ENCODE peak calls at places on chromosome 12, in ten cellular contexts. S is stimulated activated CD8-positive, alpha-beta memory T cell treated with anti-CD3 and anti-CD28 coated beads, Interleukin-4, amount 100 ng/mL, for 1 hour; M is NCI-H526; G is tibial nerve; E is cardiac septum; V is HuH-7.5; A is NCI-H1417; P is MG63; W is HS-5; C is stomach. U is an unnamed sample.

GRCh38 chr12:50057000-50057841 is at the start of gene ASIC1:
- DNase-seq in S (no peak), M (peak; percentile 87), G (peak; percentile 43), E (no peak), V (peak; percentile 89), A (peak; percentile 78), P (peak; percentile 74), W (no peak), C (peak; percentile 65), U (peak; percentile 75)

GRCh38 chr12:60263146-60263545 is 667.3 kb downstream of the SLC16A7 start:
- DNase-seq in S (no peak), M (no peak), G (no peak), E (no peak), V (no peak), A (no peak), P (no peak), W (no peak), C (no peak), U (no peak)

GRCh38 chr12:100295764-100296555 is 29.0 kb downstream of the SCYL2 start:
- DNase-seq in S (no peak), M (no peak), G (no peak), E (no peak), V (no peak), A (no peak), P (no peak), W (peak; percentile 3), C (no peak), U (no peak)

GRCh38 chr12:81465881-81466280 is 293.3 kb downstream of the PPFIA2 start:
- DNase-seq in S (no peak), M (no peak), G (no peak), E (no peak), V (no peak), A (no peak), P (no peak), W (no peak), C (no peak), U (no peak)

GRCh38 chr12:68888243-68888642 is 44.7 kb downstream of the CPM start:
- DNase-seq in S (no peak), M (no peak), G (no peak), E (no peak), V (no peak), A (no peak), P (no peak), W (no peak), C (no peak), U (no peak)

GRCh38 chr12:51192284-51192671 is 19.3 kb upstream of the TFCP2 start:
- DNase-seq in S (no peak), M (no peak), G (no peak), E (no peak), V (no peak), A (no peak), P (no peak), W (no peak), C (no peak), U (no peak)

GRCh38 chr12:62660763-62661162 is 194.1 kb downstream of the MON2 start:
- DNase-seq in S (no peak), M (no peak), G (no peak), E (no peak), V (no peak), A (no peak), P (no peak), W (peak; percentile 75), C (no peak), U (peak; percentile 12)

GRCh38 chr12:92467886-92468285 is 234.9 kb upstream of the PLEKHG7 start:
- DNase-seq in S (no peak), M (no peak), G (no peak), E (no peak), V (no peak), A (no peak), P (no peak), W (no peak), C (no peak), U (peak; percentile 4)

GRCh38 chr12:43832506-43833168 is 3.2 kb upstream of the TMEM117 start:
- DNase-seq in S (no peak), M (no peak), G (no peak), E (no peak), V (no peak), A (no peak), P (no peak), W (no peak), C (no peak), U (no peak)

GRCh38 chr12:34398366-34398705 is 376.0 kb downstream of the ALG10 start:
- DNase-seq in S (no peak), M (no peak), G (peak; percentile 1), E (no peak), V (no peak), A (no peak), P (no peak), W (no peak), C (peak; percentile 16), U (no peak)

GRCh38 chr12:5166976-5167375 is 123.3 kb downstream of the KCNA5 start:
- DNase-seq in S (no peak), M (no peak), G (no peak), E (no peak), V (no peak), A (no peak), P (peak; percentile 31), W (peak; percentile 95), C (no peak), U (peak; percentile 51)

GRCh38 chr12:25501565-25501964 is 51.5 kb downstream of the LMNTD1 start:
- DNase-seq in S (no peak), M (no peak), G (no peak), E (no peak), V (no peak), A (no peak), P (peak; percentile 10), W (no peak), C (no peak), U (no peak)

GRCh38 chr12:8077207-8077606 is 4.9 kb upstream of the NECAP1 start:
- DNase-seq in S (no peak), M (no peak), G (no peak), E (no peak), V (no peak), A (peak; percentile 45), P (peak; percentile 47), W (peak; percentile 56), C (no peak), U (no peak)

GRCh38 chr12:98587084-98587483 is 6.4 kb upstream of the SLC25A3 start:
- DNase-seq in S (no peak), M (peak; percentile 66), G (no peak), E (no peak), V (no peak), A (no peak), P (no peak), W (no peak), C (no peak), U (no peak)

GRCh38 chr12:14825256-14825655 is 11.3 kb upstream of the SMCO3 start:
- DNase-seq in S (no peak), M (no peak), G (no peak), E (no peak), V (no peak), A (no peak), P (no peak), W (no peak), C (no peak), U (no peak)

GRCh38 chr12:75868501-75868900 is 163.1 kb downstream of the PHLDA1 start:
- DNase-seq in S (no peak), M (no peak), G (no peak), E (peak; percentile 78), V (no peak), A (no peak), P (peak; percentile 64), W (no peak), C (no peak), U (no peak)

GRCh38 chr12:87382959-87383591 is 646.1 kb downstream of the C12orf50 start:
- DNase-seq in S (no peak), M (no peak), G (no peak), E (no peak), V (no peak), A (peak; percentile 20), P (no peak), W (no peak), C (no peak), U (no peak)

GRCh38 chr12:24118675-24119074 is 169.2 kb upstream of the SOX5 start:
- DNase-seq in S (no peak), M (no peak), G (no peak), E (no peak), V (no peak), A (no peak), P (no peak), W (no peak), C (no peak), U (no peak)

GRCh38 chr12:13390381-13390856 is 193.9 kb downstream of the EMP1 start:
- DNase-seq in S (no peak), M (peak; percentile 42), G (peak; percentile 32), E (peak; percentile 90), V (no peak), A (peak; percentile 85), P (peak; percentile 98), W (peak; percentile 26), C (peak; percentile 98), U (peak; percentile 64)

GRCh38 chr12:53674977-53675700 is 744 bp downstream of the ATP5MC2 start:
- DNase-seq in S (no peak), M (no peak), G (no peak), E (no peak), V (no peak), A (no peak), P (no peak), W (no peak), C (no peak), U (no peak)

GRCh38 chr12:6345319-6346071 is 3.6 kb upstream of the TNFRSF1A start:
- DNase-seq in S (no peak), M (no peak), G (no peak), E (peak; percentile 90), V (no peak), A (no peak), P (peak; percentile 87), W (peak; percentile 87), C (peak; percentile 57), U (no peak)

GRCh38 chr12:59823535-59823934 is 227.7 kb downstream of the SLC16A7 start:
- DNase-seq in S (no peak), M (no peak), G (no peak), E (no peak), V (no peak), A (no peak), P (no peak), W (no peak), C (no peak), U (no peak)

GRCh38 chr12:110917961-110918360 is 2.4 kb downstream of the MYL2 start:
- DNase-seq in S (no peak), M (no peak), G (no peak), E (no peak), V (no peak), A (no peak), P (no peak), W (no peak), C (no peak), U (peak; percentile 37)